ENCODE peak calls at places on chromosomes 13 and 19, in ten cellular contexts. L is T-helper 2 cell; N is GM20000; M is stimulated activated CD8-positive, alpha-beta memory T cell treated with anti-CD3 and anti-CD28 coated beads, Interleukin-2, amount 100 ng/mL, for 48 hours; R is activated naive CD4-positive, alpha-beta T cell treated with anti-CD3 and anti-CD28 coated beads for 36 hours; T is stimulated activated CD4-positive, alpha-beta T cell treated with anti-CD3 and anti-CD28 coated beads, TNF-alpha, amount 100 ng/mL, for 48 hours; F is NCI-H1092 treated with DMSO at 0.1 percent for 48 hours; H is IMR-90; K is activated T-helper 1 cell treated with Interleukin-2 at 50 U/mL for 16 hours; Z is activated CD4-positive, alpha-beta T cell treated with anti-CD3 and anti-CD28 coated beads, Interleukin-2, amount 50 U/mL, for 1 hour. I is an unnamed sample.

GRCh38 chr13:47134939-47135489 is 238.2 kb upstream of the HTR2A start:
- DNase-seq in L (no peak), N (no peak), M (no peak), R (no peak), T (no peak), F (no peak), H (no peak), K (no peak), Z (no peak), I (peak)

GRCh38 chr19:13091400-13092161 is 11.1 kb downstream of the LYL1 start:
- DNase-seq in L (no peak), N (no peak), M (no peak), R (no peak), T (no peak), F (peak), H (peak), K (no peak), Z (no peak), I (no peak)

GRCh38 chr19:33279430-33280350 is 22.6 kb downstream of the CEBPA start:
- DNase-seq in L (no peak), N (no peak), M (no peak), R (no peak), T (no peak), F (no peak), H (no peak), K (no peak), Z (no peak), I (no peak)

GRCh38 chr13:42486711-42487198 is 87.2 kb upstream of the TNFSF11 start:
- DNase-seq in L (no peak), N (no peak), M (no peak), R (no peak), T (no peak), F (no peak), H (peak), K (no peak), Z (no peak), I (no peak)

GRCh38 chr19:3039125-3039524 is 10.0 kb upstream of the TLE2 start:
- DNase-seq in L (no peak), N (no peak), M (no peak), R (no peak), T (no peak), F (no peak), H (no peak), K (no peak), Z (no peak), I (no peak)

GRCh38 chr19:40804783-40805242 is 5.8 kb downstream of the EGLN2 start:
- DNase-seq in L (no peak), N (no peak), M (no peak), R (peak), T (no peak), F (no peak), H (no peak), K (no peak), Z (no peak), I (no peak)

GRCh38 chr19:30428281-30428680 is 56.1 kb downstream of the ZNF536 start:
- DNase-seq in L (no peak), N (no peak), M (no peak), R (no peak), T (no peak), F (no peak), H (no peak), K (no peak), Z (no peak), I (no peak)

GRCh38 chr19:17860993-17861360 is 1.3 kb downstream of the RPL18A start:
- DNase-seq in L (no peak), N (no peak), M (no peak), R (no peak), T (no peak), F (no peak), H (peak), K (no peak), Z (no peak), I (no peak)

GRCh38 chr13:30030141-30030750 is 179.8 kb upstream of the UBL3 start:
- DNase-seq in L (no peak), N (no peak), M (no peak), R (no peak), T (no peak), F (no peak), H (no peak), K (no peak), Z (no peak), I (no peak)

GRCh38 chr19:16571689-16572331 is 405 bp downstream of the SLC35E1 start:
- DNase-seq in L (no peak), N (peak), M (no peak), R (peak), T (no peak), F (peak), H (peak), K (no peak), Z (peak), I (peak)

GRCh38 chr19:49592486-49593232 is 1.7 kb downstream of the PRR12 start:
- DNase-seq in L (no peak), N (peak), M (peak), R (peak), T (no peak), F (no peak), H (no peak), K (no peak), Z (no peak), I (no peak)

GRCh38 chr19:51354742-51355148 is 11.4 kb downstream of the ETFB start:
- DNase-seq in L (no peak), N (no peak), M (no peak), R (peak), T (no peak), F (no peak), H (peak), K (no peak), Z (no peak), I (no peak)

GRCh38 chr13:77692746-77693448 is 4.6 kb upstream of the SLAIN1 start:
- DNase-seq in L (no peak), N (no peak), M (no peak), R (no peak), T (no peak), F (no peak), H (no peak), K (no peak), Z (no peak), I (no peak)

GRCh38 chr13:78881746-78882145 is 222.8 kb upstream of the OBI1 start:
- DNase-seq in L (no peak), N (no peak), M (no peak), R (no peak), T (no peak), F (peak), H (no peak), K (no peak), Z (no peak), I (no peak)

GRCh38 chr13:107994137-107994536 is 221.2 kb downstream of the LIG4 start:
- DNase-seq in L (no peak), N (no peak), M (no peak), R (no peak), T (no peak), F (no peak), H (no peak), K (no peak), Z (no peak), I (no peak)

GRCh38 chr13:49495783-49496762 is at the start of gene PHF11:
- DNase-seq in L (peak), N (peak), M (peak), R (peak), T (peak), F (peak), H (peak), K (peak), Z (peak), I (peak)

GRCh38 chr13:33213797-33214196 is 71.8 kb downstream of the STARD13 start:
- DNase-seq in L (no peak), N (no peak), M (no peak), R (no peak), T (no peak), F (no peak), H (peak), K (no peak), Z (no peak), I (no peak)

GRCh38 chr19:16794456-16794855 is 34.7 kb upstream of the SIN3B start:
- DNase-seq in L (no peak), N (no peak), M (no peak), R (no peak), T (no peak), F (no peak), H (no peak), K (no peak), Z (no peak), I (no peak)